ENCODE peak calls at places on chromosomes 5 and 9, in nine cellular contexts. One of them, this sample, is unnamed.
A peak's percentile ranks its signal among the peaks of the same experiment; 100 is the strongest.

GRCh38 chr5:42875785-42876374 is 64.2 kb upstream of the SELENOP start:
- DNase-seq in body of pancreas: no peak
- DNase-seq in fibroblast of lung: no peak
- DNase-seq in RWPE2: no peak
- DNase-seq in A549: no peak
- DNase-seq in psoas muscle: no peak
- DNase-seq in cardiac muscle cell: no peak
- DNase-seq in Panc1: no peak
- DNase-seq in tibial artery: no peak
- DNase-seq in this sample: no peak

GRCh38 chr5:167294861-167295685 is 996.4 kb upstream of the WWC1 start:
- DNase-seq in tibial artery: no peak
- DNase-seq in psoas muscle: no peak
- DNase-seq in cardiac muscle cell: no peak
- DNase-seq in fibroblast of lung: peak; percentile 94
- DNase-seq in body of pancreas: no peak
- DNase-seq in A549: peak; percentile 88
- DNase-seq in Panc1: peak; percentile 58
- DNase-seq in RWPE2: peak; percentile 66
- DNase-seq in this sample: no peak

GRCh38 chr9:114396558-114397218 is 8.9 kb upstream of the AKNA start:
- DNase-seq in cardiac muscle cell: no peak
- DNase-seq in A549: peak; percentile 25
- DNase-seq in RWPE2: no peak
- DNase-seq in fibroblast of lung: peak; percentile 97
- DNase-seq in Panc1: no peak
- DNase-seq in body of pancreas: no peak
- DNase-seq in psoas muscle: peak; percentile 50
- DNase-seq in tibial artery: peak; percentile 45
- DNase-seq in this sample: no peak

GRCh38 chr5:98108497-98108896 is 665.0 kb upstream of the RGMB start:
- DNase-seq in Panc1: no peak
- DNase-seq in body of pancreas: no peak
- DNase-seq in A549: no peak
- DNase-seq in fibroblast of lung: peak; percentile 94
- DNase-seq in cardiac muscle cell: no peak
- DNase-seq in tibial artery: no peak
- DNase-seq in psoas muscle: no peak
- DNase-seq in RWPE2: no peak
- DNase-seq in this sample: no peak

GRCh38 chr5:59418766-59419165 is 474.8 kb downstream of the PDE4D start:
- DNase-seq in tibial artery: no peak
- DNase-seq in cardiac muscle cell: no peak
- DNase-seq in body of pancreas: no peak
- DNase-seq in Panc1: no peak
- DNase-seq in psoas muscle: no peak
- DNase-seq in A549: no peak
- DNase-seq in fibroblast of lung: no peak
- DNase-seq in RWPE2: no peak
- DNase-seq in this sample: no peak

GRCh38 chr5:135031813-135032612 is 2.0 kb downstream of the PITX1 start:
- DNase-seq in psoas muscle: no peak
- DNase-seq in A549: no peak
- DNase-seq in fibroblast of lung: peak; percentile 36
- DNase-seq in Panc1: no peak
- DNase-seq in RWPE2: no peak
- DNase-seq in cardiac muscle cell: no peak
- DNase-seq in body of pancreas: no peak
- DNase-seq in tibial artery: no peak
- DNase-seq in this sample: no peak

GRCh38 chr5:133763744-133764143 is 151.4 kb upstream of the FSTL4 start:
- DNase-seq in psoas muscle: no peak
- DNase-seq in RWPE2: no peak
- DNase-seq in body of pancreas: peak; percentile 12
- DNase-seq in A549: no peak
- DNase-seq in fibroblast of lung: no peak
- DNase-seq in tibial artery: no peak
- DNase-seq in cardiac muscle cell: no peak
- DNase-seq in Panc1: no peak
- DNase-seq in this sample: no peak

GRCh38 chr5:35202319-35203111 is 27.8 kb downstream of the PRLR start:
- DNase-seq in RWPE2: no peak
- DNase-seq in body of pancreas: peak; percentile 52
- DNase-seq in psoas muscle: no peak
- DNase-seq in tibial artery: peak; percentile 53
- DNase-seq in cardiac muscle cell: peak; percentile 45
- DNase-seq in fibroblast of lung: peak; percentile 61
- DNase-seq in Panc1: no peak
- DNase-seq in A549: peak; percentile 58
- DNase-seq in this sample: no peak

GRCh38 chr9:95171001-95171400 is 146.5 kb downstream of the FANCC start:
- DNase-seq in A549: no peak
- DNase-seq in body of pancreas: no peak
- DNase-seq in psoas muscle: no peak
- DNase-seq in RWPE2: no peak
- DNase-seq in cardiac muscle cell: no peak
- DNase-seq in tibial artery: no peak
- DNase-seq in Panc1: no peak
- DNase-seq in fibroblast of lung: peak; percentile 55
- DNase-seq in this sample: no peak

GRCh38 chr5:81626524-81626923 is 124.4 kb downstream of the SSBP2 start:
- DNase-seq in fibroblast of lung: peak; percentile 74
- DNase-seq in tibial artery: no peak
- DNase-seq in RWPE2: peak; percentile 73
- DNase-seq in Panc1: peak; percentile 27
- DNase-seq in cardiac muscle cell: peak; percentile 7
- DNase-seq in A549: peak; percentile 87
- DNase-seq in psoas muscle: no peak
- DNase-seq in body of pancreas: no peak
- DNase-seq in this sample: no peak

GRCh38 chr9:20111173-20111843 is 322.5 kb upstream of the SLC24A2 start:
- DNase-seq in psoas muscle: no peak
- DNase-seq in body of pancreas: no peak
- DNase-seq in Panc1: no peak
- DNase-seq in tibial artery: no peak
- DNase-seq in cardiac muscle cell: no peak
- DNase-seq in fibroblast of lung: no peak
- DNase-seq in A549: no peak
- DNase-seq in RWPE2: no peak
- DNase-seq in this sample: no peak

GRCh38 chr9:87148391-87149237 is 201.3 kb upstream of the GAS1 start:
- DNase-seq in Panc1: no peak
- DNase-seq in fibroblast of lung: peak; percentile 72
- DNase-seq in A549: peak; percentile 19
- DNase-seq in tibial artery: peak; percentile 86
- DNase-seq in cardiac muscle cell: peak; percentile 49
- DNase-seq in RWPE2: no peak
- DNase-seq in psoas muscle: peak; percentile 88
- DNase-seq in body of pancreas: peak; percentile 77
- DNase-seq in this sample: peak; percentile 90

GRCh38 chr9:123316053-123316718 is 39.8 kb upstream of the CRB2 start:
- DNase-seq in psoas muscle: no peak
- DNase-seq in fibroblast of lung: no peak
- DNase-seq in tibial artery: no peak
- DNase-seq in cardiac muscle cell: no peak
- DNase-seq in Panc1: no peak
- DNase-seq in RWPE2: no peak
- DNase-seq in A549: no peak
- DNase-seq in body of pancreas: no peak
- DNase-seq in this sample: no peak

GRCh38 chr9:128292009-128292408 is 15.9 kb downstream of the SWI5 start:
- DNase-seq in RWPE2: no peak
- DNase-seq in tibial artery: no peak
- DNase-seq in psoas muscle: no peak
- DNase-seq in A549: no peak
- DNase-seq in body of pancreas: no peak
- DNase-seq in Panc1: no peak
- DNase-seq in cardiac muscle cell: no peak
- DNase-seq in fibroblast of lung: no peak
- DNase-seq in this sample: no peak

GRCh38 chr5:36741138-36741537 is 134.7 kb downstream of the SLC1A3 start:
- DNase-seq in A549: no peak
- DNase-seq in tibial artery: no peak
- DNase-seq in cardiac muscle cell: no peak
- DNase-seq in psoas muscle: no peak
- DNase-seq in fibroblast of lung: peak; percentile 75
- DNase-seq in body of pancreas: peak; percentile 81
- DNase-seq in Panc1: no peak
- DNase-seq in RWPE2: no peak
- DNase-seq in this sample: no peak

GRCh38 chr9:8863886-8864881 is 1064.6 kb upstream of the DMAC1 start:
- DNase-seq in A549: no peak
- DNase-seq in tibial artery: no peak
- DNase-seq in psoas muscle: no peak
- DNase-seq in body of pancreas: no peak
- DNase-seq in RWPE2: no peak
- DNase-seq in Panc1: no peak
- DNase-seq in fibroblast of lung: peak; percentile 54
- DNase-seq in cardiac muscle cell: peak; percentile 33
- DNase-seq in this sample: no peak

DNA sequence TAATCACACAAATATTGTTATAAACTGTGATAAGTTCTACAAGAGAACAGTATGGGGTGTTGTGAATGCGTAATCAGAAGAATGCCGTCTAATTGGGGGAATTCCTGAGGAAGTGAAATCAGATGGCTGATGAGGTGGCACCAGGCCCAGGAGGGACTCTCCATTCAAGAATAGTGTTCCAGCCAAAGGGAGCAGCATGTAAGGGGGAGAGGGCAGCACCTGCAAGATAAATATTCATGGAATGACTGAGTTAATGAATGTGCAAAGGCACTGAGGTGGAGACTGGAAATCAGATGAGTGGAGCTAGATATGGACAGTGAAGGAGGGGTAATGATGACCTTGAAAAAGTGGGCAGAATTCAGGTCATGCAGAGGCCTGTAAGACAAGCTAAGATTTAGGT is 250.6 kb downstream of the ARRDC3 start:
- DNase-seq in fibroblast of lung: no peak
- DNase-seq in cardiac muscle cell: no peak
- DNase-seq in body of pancreas: no peak
- DNase-seq in psoas muscle: no peak
- DNase-seq in Panc1: no peak
- DNase-seq in A549: no peak
- DNase-seq in RWPE2: no peak
- DNase-seq in tibial artery: no peak
- DNase-seq in this sample: no peak
- H3K27ac ChIP-seq in fibroblast of lung: no peak overlapping the region
- H3K27ac ChIP-seq in cardiac muscle cell: no peak overlapping the region
- H3K27ac ChIP-seq in body of pancreas: no peak overlapping the region
- H3K27ac ChIP-seq in psoas muscle: no peak overlapping the region
- H3K27ac ChIP-seq in Panc1: no peak overlapping the region
- H3K27ac ChIP-seq in A549: no peak overlapping the region
- H3K27ac ChIP-seq in RWPE2: no peak overlapping the region
- H3K27ac ChIP-seq in tibial artery: no peak overlapping the region
- H3K27ac ChIP-seq in this sample: no peak overlapping the region

DNA sequence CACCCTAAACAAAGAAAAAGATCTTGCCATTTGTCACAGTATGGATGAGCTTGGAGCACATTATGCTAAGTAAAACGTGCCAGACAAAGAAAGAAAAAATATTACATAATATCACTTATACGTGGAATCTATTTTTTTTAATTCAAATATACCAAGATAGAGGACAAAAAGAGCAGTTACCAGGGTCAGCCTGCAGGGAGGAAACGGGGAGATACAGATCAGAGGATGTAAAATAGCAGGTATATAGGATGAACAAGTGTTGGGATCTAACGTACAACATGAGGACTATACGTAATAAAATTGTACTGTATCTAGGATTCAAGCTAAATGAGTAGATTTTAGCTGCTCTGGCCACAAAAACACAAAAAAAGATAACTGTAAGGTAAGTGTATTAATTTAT is 247.5 kb downstream of the TMEM161B start:
- DNase-seq in psoas muscle: no peak
- DNase-seq in cardiac muscle cell: no peak
- DNase-seq in A549: no peak
- DNase-seq in Panc1: no peak
- DNase-seq in tibial artery: no peak
- DNase-seq in RWPE2: no peak
- DNase-seq in fibroblast of lung: no peak
- DNase-seq in body of pancreas: no peak
- DNase-seq in this sample: no peak
- TF ChIP-seq CTCF in psoas muscle: no peak
- TF ChIP-seq CTCF in cardiac muscle cell: no peak
- TF ChIP-seq CTCF in A549: no peak
- TF ChIP-seq CTCF in Panc1: no peak
- TF ChIP-seq CTCF in tibial artery: no peak
- TF ChIP-seq CTCF in RWPE2: no peak
- TF ChIP-seq CTCF in fibroblast of lung: no peak
- TF ChIP-seq CTCF in body of pancreas: no peak
- TF ChIP-seq CTCF in this sample: no peak

GRCh38 chr5:168529361-168530234 is 493 bp downstream of the FBLL1 start:
- DNase-seq in psoas muscle: peak; percentile 14
- DNase-seq in A549: no peak
- DNase-seq in tibial artery: no peak
- DNase-seq in Panc1: no peak
- DNase-seq in RWPE2: no peak
- DNase-seq in fibroblast of lung: no peak
- DNase-seq in cardiac muscle cell: peak; percentile 41
- DNase-seq in body of pancreas: no peak
- DNase-seq in this sample: peak; percentile 25
- H3K4me3 ChIP-seq in psoas muscle: peak overlapping the region; percentile 59
- H3K4me3 ChIP-seq in A549: peak overlapping the region; percentile 40
- H3K4me3 ChIP-seq in tibial artery: peak overlapping the region; percentile 52
- H3K4me3 ChIP-seq in Panc1: peak overlapping the region; percentile 31
- H3K4me3 ChIP-seq in RWPE2: peak overlapping the region; percentile 24
- H3K4me3 ChIP-seq in fibroblast of lung: peak overlapping the region; percentile 35
- H3K4me3 ChIP-seq in cardiac muscle cell: peak overlapping the region; percentile 30
- H3K4me3 ChIP-seq in body of pancreas: no peak overlapping the region
- H3K4me3 ChIP-seq in this sample: peak overlapping the region; percentile 46

GRCh38 chr5:180085837-180086236 is 14.3 kb upstream of the RNF130 start:
- DNase-seq in Panc1: no peak
- DNase-seq in RWPE2: no peak
- DNase-seq in body of pancreas: no peak
- DNase-seq in psoas muscle: no peak
- DNase-seq in fibroblast of lung: no peak
- DNase-seq in cardiac muscle cell: no peak
- DNase-seq in tibial artery: no peak
- DNase-seq in A549: no peak
- DNase-seq in this sample: no peak
- H3K27ac ChIP-seq in Panc1: no peak overlapping the region
- H3K27ac ChIP-seq in RWPE2: no peak overlapping the region
- H3K27ac ChIP-seq in body of pancreas: peak overlapping the region; percentile 64
- H3K27ac ChIP-seq in psoas muscle: no peak overlapping the region
- H3K27ac ChIP-seq in fibroblast of lung: no peak overlapping the region
- H3K27ac ChIP-seq in cardiac muscle cell: no peak overlapping the region
- H3K27ac ChIP-seq in tibial artery: no peak overlapping the region
- H3K27ac ChIP-seq in A549: no peak overlapping the region
- H3K27ac ChIP-seq in this sample: peak overlapping the region; percentile 64

DNA sequence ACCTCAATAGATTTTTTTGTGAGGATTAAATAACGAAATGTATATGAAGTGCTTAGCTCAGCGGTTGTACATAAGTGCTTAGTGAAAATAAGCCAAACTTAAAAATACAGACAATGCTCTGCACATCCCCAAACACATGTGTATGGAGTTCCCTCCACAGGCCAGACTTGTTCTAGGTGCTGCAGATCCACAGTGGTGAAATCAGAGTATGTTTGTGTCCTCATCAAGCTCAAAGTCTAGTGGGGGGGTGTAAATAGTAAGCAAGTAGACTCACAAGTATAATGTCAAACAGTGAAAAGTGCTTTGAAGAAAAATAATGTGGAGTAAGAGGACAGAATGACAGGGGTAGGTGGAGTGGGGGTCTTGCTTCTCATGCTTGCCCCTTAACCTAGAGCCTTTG is 157.4 kb upstream of the SPRY4 start:
- DNase-seq in fibroblast of lung: no peak
- DNase-seq in RWPE2: no peak
- DNase-seq in tibial artery: no peak
- DNase-seq in Panc1: no peak
- DNase-seq in body of pancreas: no peak
- DNase-seq in A549: no peak
- DNase-seq in cardiac muscle cell: no peak
- DNase-seq in psoas muscle: no peak
- DNase-seq in this sample: no peak
- TF ChIP-seq CTCF in fibroblast of lung: no peak
- TF ChIP-seq CTCF in RWPE2: no peak
- TF ChIP-seq CTCF in tibial artery: no peak
- TF ChIP-seq CTCF in Panc1: no peak
- TF ChIP-seq CTCF in body of pancreas: no peak
- TF ChIP-seq CTCF in A549: no peak
- TF ChIP-seq CTCF in cardiac muscle cell: no peak
- TF ChIP-seq CTCF in psoas muscle: no peak
- TF ChIP-seq CTCF in this sample: no peak